ENCODE peak calls at places on chromosomes 2 and 18, in nine cellular contexts. E is NT2/D1, A is nephron progenitor cell, P is small intestine, O is GDM1, L is colonic mucosa, N is neural crest cell, H is naive B cell, T is type B pancreatic cell. S is an unnamed sample.

GRCh38 chr2:62305421-62306176 is 109.7 kb downstream of the B3GNT2 start:
- DNase-seq in E (no peak), A (no peak), P (no peak), O (peak; percentile 62), L (peak; percentile 27), N (no peak), H (no peak), T (no peak), S (no peak)

GRCh38 chr2:231541605-231542509 is 11.6 kb upstream of the NMUR1 start:
- DNase-seq in E (peak; percentile 68), A (no peak), P (no peak), O (no peak), L (no peak), N (no peak), H (no peak), T (no peak), S (no peak)

GRCh38 chr2:109450574-109451265 is 163.0 kb downstream of the SEPTIN10 start:
- DNase-seq in E (no peak), A (no peak), P (no peak), O (no peak), L (no peak), N (no peak), H (no peak), T (no peak), S (peak; percentile 51)

GRCh38 chr2:11391941-11392266 is 47.5 kb upstream of the ROCK2 start:
- DNase-seq in E (no peak), A (no peak), P (no peak), O (no peak), L (no peak), N (no peak), H (no peak), T (no peak), S (no peak)

GRCh38 chr2:54386993-54387590 is 69.0 kb upstream of the SPTBN1 start:
- DNase-seq in E (no peak), A (no peak), P (no peak), O (no peak), L (no peak), N (no peak), H (no peak), T (no peak), S (peak; percentile 40)

GRCh38 chr2:238169021-238169707 is 10.4 kb downstream of the ERFE start:
- DNase-seq in E (no peak), A (no peak), P (no peak), O (no peak), L (no peak), N (no peak), H (no peak), T (no peak), S (no peak)

GRCh38 chr2:12501469-12502147 is 215.1 kb upstream of the TRIB2 start:
- DNase-seq in E (no peak), A (no peak), P (peak; percentile 7), O (peak; percentile 33), L (no peak), N (no peak), H (peak; percentile 39), T (no peak), S (peak; percentile 44)

GRCh38 chr2:138235041-138235440 is 266.5 kb upstream of the SPOPL start:
- DNase-seq in E (no peak), A (no peak), P (no peak), O (no peak), L (no peak), N (no peak), H (no peak), T (no peak), S (no peak)

GRCh38 chr2:65437392-65438135 is 5.2 kb upstream of the SPRED2 start:
- DNase-seq in E (peak; percentile 89), A (no peak), P (no peak), O (no peak), L (no peak), N (no peak), H (no peak), T (no peak), S (no peak)

GRCh38 chr2:188068093-188068492 is 223.6 kb upstream of the GULP1 start:
- DNase-seq in E (no peak), A (no peak), P (no peak), O (no peak), L (no peak), N (no peak), H (no peak), T (no peak), S (no peak)

GRCh38 chr2:71331581-71332412 is at the start of gene ZNF638:
- DNase-seq in E (peak; percentile 90), A (peak; percentile 95), P (peak; percentile 93), O (peak; percentile 90), L (peak; percentile 91), N (peak; percentile 84), H (peak; percentile 91), T (peak; percentile 95), S (peak; percentile 92)

GRCh38 chr2:48912110-48912509 is 156.6 kb upstream of the LHCGR start:
- DNase-seq in E (no peak), A (peak; percentile 6), P (no peak), O (no peak), L (no peak), N (no peak), H (no peak), T (no peak), S (no peak)

GRCh38 chr2:1455466-1455865 is 42.2 kb downstream of the TPO start:
- DNase-seq in E (no peak), A (no peak), P (no peak), O (no peak), L (no peak), N (no peak), H (no peak), T (no peak), S (no peak)

GRCh38 chr18:9642799-9643445 is 28.6 kb upstream of the PPP4R1 start:
- DNase-seq in E (no peak), A (no peak), P (no peak), O (no peak), L (no peak), N (no peak), H (no peak), T (no peak), S (no peak)

GRCh38 chr2:101823347-101823791 is 125.9 kb downstream of the MAP4K4 start:
- DNase-seq in E (peak; percentile 42), A (peak; percentile 51), P (peak; percentile 78), O (peak; percentile 63), L (peak; percentile 74), N (peak; percentile 29), H (peak; percentile 54), T (no peak), S (peak; percentile 76)

GRCh38 chr2:81266106-81266505 is 961.6 kb upstream of the LRRTM1 start:
- DNase-seq in E (peak; percentile 35), A (peak; percentile 26), P (no peak), O (no peak), L (peak; percentile 15), N (peak; percentile 14), H (no peak), T (no peak), S (no peak)

GRCh38 chr2:204027105-204027504 is 90.5 kb downstream of the ICOS start:
- DNase-seq in E (no peak), A (no peak), P (no peak), O (no peak), L (no peak), N (no peak), H (peak; percentile 5), T (no peak), S (no peak)

GRCh38 chr2:97706708-97707345 is 6.5 kb upstream of the ZAP70 start:
- DNase-seq in E (no peak), A (no peak), P (no peak), O (no peak), L (no peak), N (no peak), H (no peak), T (peak; percentile 42), S (no peak)

S was measured in heart right ventricle.